ENCODE peak calls at places on chromosomes 11 and 22, in four cellular contexts. One of them, this sample, is unnamed.

GRCh38 chr11:10742460-10743208 is 8.4 kb upstream of the CTR9 start:
- DNase-seq in bronchial epithelial cell: peak; percentile 65
- DNase-seq in astrocyte: peak; percentile 84
- DNase-seq in HCT116: no peak
- DNase-seq in this sample: peak; percentile 21

GRCh38 chr22:21917206-21917958 is 35.3 kb downstream of the PPM1F start:
- DNase-seq in astrocyte: peak; percentile 18
- DNase-seq in HCT116: no peak
- DNase-seq in bronchial epithelial cell: no peak
- DNase-seq in this sample: no peak

GRCh38 chr11:94049351-94049750 is 28.2 kb downstream of the HEPHL1 start:
- DNase-seq in HCT116: no peak
- DNase-seq in bronchial epithelial cell: peak; percentile 54
- DNase-seq in astrocyte: no peak
- DNase-seq in this sample: no peak

GRCh38 chr22:50284479-50284878 is 14.3 kb upstream of the MAPK11 start:
- DNase-seq in bronchial epithelial cell: no peak
- DNase-seq in HCT116: no peak
- DNase-seq in astrocyte: no peak
- DNase-seq in this sample: no peak

GRCh38 chr22:39617342-39617741 is 46.8 kb downstream of the CACNA1I start:
- DNase-seq in bronchial epithelial cell: no peak
- DNase-seq in astrocyte: no peak
- DNase-seq in HCT116: no peak
- DNase-seq in this sample: no peak

GRCh38 chr11:86174101-86175046 is 70.2 kb upstream of the EED start:
- DNase-seq in astrocyte: peak; percentile 100
- DNase-seq in HCT116: no peak
- DNase-seq in bronchial epithelial cell: peak; percentile 95
- DNase-seq in this sample: peak; percentile 73

GRCh38 chr11:1075341-1075911 is 752 bp downstream of the MUC2 start:
- DNase-seq in astrocyte: no peak
- DNase-seq in HCT116: no peak
- DNase-seq in bronchial epithelial cell: no peak
- DNase-seq in this sample: no peak

GRCh38 chr11:113373306-113373705 is 14.3 kb upstream of the ANKK1 start:
- DNase-seq in HCT116: no peak
- DNase-seq in astrocyte: peak; percentile 73
- DNase-seq in bronchial epithelial cell: peak; percentile 89
- DNase-seq in this sample: no peak

GRCh38 chr11:111300569-111300968 is 2.2 kb downstream of the POU2AF3 start:
- DNase-seq in bronchial epithelial cell: no peak
- DNase-seq in HCT116: no peak
- DNase-seq in astrocyte: no peak
- DNase-seq in this sample: no peak

GRCh38 chr11:128860571-128861361 is 6.3 kb downstream of the KCNJ1 start:
- DNase-seq in astrocyte: peak; percentile 67
- DNase-seq in HCT116: no peak
- DNase-seq in bronchial epithelial cell: no peak
- DNase-seq in this sample: no peak

GRCh38 chr11:95095858-95096587 is 6.4 kb downstream of the ENDOD1 start:
- DNase-seq in astrocyte: peak; percentile 65
- DNase-seq in HCT116: no peak
- DNase-seq in bronchial epithelial cell: peak; percentile 75
- DNase-seq in this sample: no peak

GRCh38 chr11:33125025-33125424 is 36.3 kb downstream of the CSTF3 start:
- DNase-seq in astrocyte: no peak
- DNase-seq in bronchial epithelial cell: no peak
- DNase-seq in HCT116: no peak
- DNase-seq in this sample: no peak

GRCh38 chr11:66336234-66337102 is at the start of gene RIN1:
- DNase-seq in bronchial epithelial cell: peak; percentile 95
- DNase-seq in HCT116: peak; percentile 82
- DNase-seq in astrocyte: peak; percentile 98
- DNase-seq in this sample: peak; percentile 97

GRCh38 chr11:10920205-10920604 is 62.4 kb upstream of the ZBED5 start:
- DNase-seq in bronchial epithelial cell: no peak
- DNase-seq in astrocyte: peak; percentile 68
- DNase-seq in HCT116: no peak
- DNase-seq in this sample: no peak

GRCh38 chr11:122342089-122342749 is 226.2 kb upstream of the BLID start:
- DNase-seq in HCT116: peak; percentile 27
- DNase-seq in astrocyte: no peak
- DNase-seq in bronchial epithelial cell: peak; percentile 85
- DNase-seq in this sample: no peak

GRCh38 chr22:38110008-38110862 is at the start of gene BAIAP2L2:
- DNase-seq in bronchial epithelial cell: no peak
- DNase-seq in HCT116: no peak
- DNase-seq in astrocyte: no peak
- DNase-seq in this sample: no peak

GRCh38 chr11:103700605-103701004 is 335.8 kb upstream of the DDI1 start:
- DNase-seq in HCT116: no peak
- DNase-seq in astrocyte: peak; percentile 77
- DNase-seq in bronchial epithelial cell: peak; percentile 54
- DNase-seq in this sample: no peak

GRCh38 chr11:28526406-28526751 is 418.2 kb downstream of the METTL15 start:
- DNase-seq in HCT116: peak; percentile 8
- DNase-seq in astrocyte: no peak
- DNase-seq in bronchial epithelial cell: no peak
- DNase-seq in this sample: no peak

GRCh38 chr11:121547574-121547973 is 94.8 kb upstream of the SORL1-AS1 start:
- DNase-seq in astrocyte: no peak
- DNase-seq in HCT116: no peak
- DNase-seq in bronchial epithelial cell: no peak
- DNase-seq in this sample: no peak

GRCh38 chr11:94142308-94143277 is 14.0 kb downstream of the PANX1 start:
- DNase-seq in HCT116: no peak
- DNase-seq in astrocyte: peak; percentile 50
- DNase-seq in bronchial epithelial cell: no peak
- DNase-seq in this sample: no peak

GRCh38 chr11:63639195-63639832 is 25.1 kb upstream of the PLAAT3 start:
- DNase-seq in astrocyte: no peak
- DNase-seq in HCT116: no peak
- DNase-seq in bronchial epithelial cell: peak; percentile 28
- DNase-seq in this sample: no peak

GRCh38 chr11:110795124-110795624 is 82.9 kb upstream of the ARHGAP20 start:
- DNase-seq in astrocyte: no peak
- DNase-seq in HCT116: no peak
- DNase-seq in bronchial epithelial cell: no peak
- DNase-seq in this sample: no peak

GRCh38 chr11:69000831-69001245 is 12.2 kb downstream of the MRGPRF start:
- DNase-seq in HCT116: peak; percentile 27
- DNase-seq in bronchial epithelial cell: peak; percentile 54
- DNase-seq in astrocyte: peak; percentile 77
- DNase-seq in this sample: peak; percentile 72
- TF ChIP-seq CTCF in HCT116: no peak
- TF ChIP-seq CTCF in bronchial epithelial cell: peak; percentile 23
- TF ChIP-seq CTCF in astrocyte: peak; percentile 61
- TF ChIP-seq CTCF in this sample: peak; percentile 63

GRCh38 chr22:46064236-46064965 is 85.9 kb upstream of the PPARA start:
- DNase-seq in astrocyte: peak; percentile 53
- DNase-seq in bronchial epithelial cell: no peak
- DNase-seq in HCT116: no peak
- DNase-seq in this sample: no peak
- H3K4me3 ChIP-seq in astrocyte: no peak overlapping the region
- H3K4me3 ChIP-seq in bronchial epithelial cell: no peak overlapping the region
- H3K4me3 ChIP-seq in HCT116: no peak overlapping the region
- H3K4me3 ChIP-seq in this sample: no peak overlapping the region

GRCh38 chr11:3069425-3069824 is 12.2 kb upstream of the CARS1 start:
- DNase-seq in bronchial epithelial cell: no peak
- DNase-seq in HCT116: no peak
- DNase-seq in astrocyte: no peak
- DNase-seq in this sample: no peak
- TF ChIP-seq CTCF in bronchial epithelial cell: no peak
- TF ChIP-seq CTCF in HCT116: no peak
- TF ChIP-seq CTCF in astrocyte: no peak
- TF ChIP-seq CTCF in this sample: no peak

GRCh38 chr22:28883917-28884753 is 763 bp downstream of the ZNRF3 start:
- DNase-seq in astrocyte: no peak
- DNase-seq in bronchial epithelial cell: no peak
- DNase-seq in HCT116: peak; percentile 12
- DNase-seq in this sample: no peak
- H3K4me3 ChIP-seq in astrocyte: peak overlapping the region; percentile 69
- H3K4me3 ChIP-seq in bronchial epithelial cell: peak overlapping the region; percentile 55
- H3K4me3 ChIP-seq in HCT116: peak overlapping the region; percentile 66
- H3K4me3 ChIP-seq in this sample: peak overlapping the region; percentile 68

GRCh38 chr11:76783901-76784813 is 1.0 kb downstream of the TSKU start:
- DNase-seq in HCT116: peak; percentile 55
- DNase-seq in astrocyte: peak; percentile 80
- DNase-seq in bronchial epithelial cell: peak; percentile 71
- DNase-seq in this sample: no peak
- TF ChIP-seq CTCF in HCT116: no peak
- TF ChIP-seq CTCF in astrocyte: no peak
- TF ChIP-seq CTCF in bronchial epithelial cell: no peak
- TF ChIP-seq CTCF in this sample: no peak

GRCh38 chr22:44703269-44703870 is 1.4 kb downstream of the PRR5 start:
- DNase-seq in bronchial epithelial cell: no peak
- DNase-seq in astrocyte: no peak
- DNase-seq in HCT116: no peak
- DNase-seq in this sample: no peak
- H3K4me3 ChIP-seq in bronchial epithelial cell: peak overlapping the region; percentile 62
- H3K4me3 ChIP-seq in astrocyte: peak overlapping the region; percentile 61
- H3K4me3 ChIP-seq in HCT116: peak overlapping the region; percentile 59
- H3K4me3 ChIP-seq in this sample: peak overlapping the region; percentile 72

GRCh38 chr22:18077639-18078328 is at the start of gene PEX26:
- DNase-seq in bronchial epithelial cell: peak; percentile 88
- DNase-seq in astrocyte: peak; percentile 93
- DNase-seq in HCT116: peak; percentile 87
- DNase-seq in this sample: peak; percentile 76

GRCh38 chr22:18076060-18076497 is 1.7 kb upstream of the PEX26 start:
- DNase-seq in bronchial epithelial cell: peak; percentile 84
- DNase-seq in HCT116: peak; percentile 75
- DNase-seq in astrocyte: peak; percentile 66
- DNase-seq in this sample: peak; percentile 83

GRCh38 chr22:18079706-18080230 is 2.0 kb downstream of the PEX26 start:
- DNase-seq in astrocyte: no peak
- DNase-seq in bronchial epithelial cell: no peak
- DNase-seq in HCT116: no peak
- DNase-seq in this sample: no peak

GRCh38 chr22:18077087-18077638 is 627 bp upstream of the PEX26 start:
- DNase-seq in bronchial epithelial cell: no peak
- DNase-seq in HCT116: no peak
- DNase-seq in astrocyte: no peak
- DNase-seq in this sample: no peak

GRCh38 chr22:18078329-18079041 is 695 bp downstream of the PEX26 start:
- DNase-seq in HCT116: no peak
- DNase-seq in bronchial epithelial cell: no peak
- DNase-seq in astrocyte: peak; percentile 10
- DNase-seq in this sample: no peak
- TF ChIP-seq CTCF in HCT116: no peak
- TF ChIP-seq CTCF in bronchial epithelial cell: peak; percentile 6
- TF ChIP-seq CTCF in astrocyte: no peak
- TF ChIP-seq CTCF in this sample: no peak

GRCh38 chr22:29768052-29768680 is 997 bp downstream of the UQCR10 start:
- DNase-seq in HCT116: no peak
- DNase-seq in astrocyte: no peak
- DNase-seq in bronchial epithelial cell: no peak
- DNase-seq in this sample: no peak

GRCh38 chr22:29769723-29770321 is 2.7 kb downstream of the UQCR10 start:
- DNase-seq in astrocyte: no peak
- DNase-seq in HCT116: no peak
- DNase-seq in bronchial epithelial cell: no peak
- DNase-seq in this sample: no peak

GRCh38 chr22:29765905-29766631 is 739 bp downstream of the ZMAT5 start:
- DNase-seq in astrocyte: no peak
- DNase-seq in bronchial epithelial cell: no peak
- DNase-seq in HCT116: no peak
- DNase-seq in this sample: no peak

GRCh38 chr22:29766632-29767288 is at the start of gene ZMAT5:
- DNase-seq in astrocyte: peak; percentile 93
- DNase-seq in bronchial epithelial cell: peak; percentile 97
- DNase-seq in HCT116: peak; percentile 97
- DNase-seq in this sample: peak; percentile 93

GRCh38 chr22:29767289-29768051 is at the start of gene UQCR10:
- DNase-seq in bronchial epithelial cell: peak; percentile 86
- DNase-seq in astrocyte: peak; percentile 79
- DNase-seq in HCT116: peak; percentile 85
- DNase-seq in this sample: peak; percentile 80
- H3K4me3 ChIP-seq in bronchial epithelial cell: peak within 1 kb of the TSS; percentile 71
- H3K4me3 ChIP-seq in astrocyte: peak within 1 kb of the TSS; percentile 97
- H3K4me3 ChIP-seq in HCT116: peak within 1 kb of the TSS; percentile 75
- H3K4me3 ChIP-seq in this sample: peak within 1 kb of the TSS; percentile 87

DNA sequence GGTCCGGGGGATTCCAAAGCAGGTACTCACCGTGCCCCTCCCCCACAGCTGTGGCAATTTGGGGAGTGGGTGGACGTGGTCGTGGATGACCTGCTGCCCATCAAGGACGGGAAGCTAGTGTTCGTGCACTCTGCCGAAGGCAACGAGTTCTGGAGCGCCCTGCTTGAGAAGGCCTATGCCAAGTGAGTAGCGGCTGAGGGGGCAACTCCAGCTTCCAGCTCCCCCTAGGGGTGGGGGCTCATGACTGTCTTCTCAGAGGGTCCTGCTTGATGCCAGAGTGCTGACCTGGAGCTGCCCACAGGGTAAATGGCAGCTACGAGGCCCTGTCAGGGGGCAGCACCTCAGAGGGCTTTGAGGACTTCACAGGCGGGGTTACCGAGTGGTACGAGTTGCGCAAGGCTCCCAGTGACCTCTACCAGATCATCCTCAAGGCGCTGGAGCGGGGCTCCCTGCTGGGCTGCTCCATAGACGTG is 4.2 kb downstream of the CAPN1 start:
- DNase-seq in astrocyte: no peak
- DNase-seq in bronchial epithelial cell: no peak
- DNase-seq in HCT116: no peak
- DNase-seq in this sample: no peak
- TF ChIP-seq CTCF in astrocyte: no peak
- TF ChIP-seq CTCF in bronchial epithelial cell: peak; percentile 8
- TF ChIP-seq CTCF in HCT116: no peak
- TF ChIP-seq CTCF in this sample: peak; percentile 12